ENCODE peak calls at places on chromosomes 11 and 22, in ten cellular contexts. W is psoas muscle, Q is GM23248, L is mesenchymal stem cell, E is tibial nerve, J is SJSA1, C is brain microvascular endothelial cell, P is mammary epithelial cell, X is H1, K is body of pancreas. A is an unnamed sample.

GRCh38 chr11:129576652-129577051 is 201.0 kb downstream of the BARX2 start:
- DNase-seq in W (no peak), Q (no peak), L (no peak), E (no peak), J (no peak), C (no peak), P (no peak), X (no peak), K (no peak), A (no peak)

GRCh38 chr22:29631725-29632124 is 28.3 kb downstream of the NF2 start:
- DNase-seq in W (no peak), Q (no peak), L (no peak), E (no peak), J (no peak), C (no peak), P (no peak), X (no peak), K (no peak), A (no peak)

GRCh38 chr22:30816413-30816812 is 121.7 kb downstream of the OSBP2 start:
- DNase-seq in W (no peak), Q (no peak), L (no peak), E (no peak), J (no peak), C (no peak), P (no peak), X (no peak), K (no peak), A (no peak)

GRCh38 chr11:76371170-76371569 is 9.8 kb downstream of the THAP12 start:
- DNase-seq in W (no peak), Q (peak), L (peak), E (no peak), J (peak), C (peak), P (peak), X (no peak), K (no peak), A (no peak)

GRCh38 chr11:80155412-80156017 is 714.7 kb upstream of the TENM4 start:
- DNase-seq in W (no peak), Q (peak), L (peak), E (no peak), J (peak), C (peak), P (peak), X (no peak), K (no peak), A (no peak)

GRCh38 chr11:35267504-35267903 is 128.5 kb downstream of the CD44 start:
- DNase-seq in W (no peak), Q (peak), L (peak), E (no peak), J (peak), C (peak), P (no peak), X (no peak), K (no peak), A (no peak)

GRCh38 chr11:116217006-116217405 is 555.8 kb downstream of the BUD13 start:
- DNase-seq in W (no peak), Q (peak), L (peak), E (peak), J (no peak), C (peak), P (peak), X (no peak), K (peak), A (no peak)

GRCh38 chr11:74185285-74185684 is 14.2 kb downstream of the PPME1 start:
- DNase-seq in W (no peak), Q (no peak), L (no peak), E (no peak), J (no peak), C (no peak), P (no peak), X (no peak), K (no peak), A (no peak)

GRCh38 chr11:64238076-64238475 is 2.8 kb upstream of the FKBP2 start:
- DNase-seq in W (no peak), Q (no peak), L (no peak), E (no peak), J (no peak), C (no peak), P (no peak), X (no peak), K (no peak), A (no peak)

GRCh38 chr22:19877626-19878339 is 23.1 kb upstream of the GNB1L start:
- DNase-seq in W (no peak), Q (no peak), L (peak), E (no peak), J (no peak), C (peak), P (no peak), X (no peak), K (peak), A (no peak)

GRCh38 chr11:107576497-107577086 is 11.1 kb upstream of the ALKBH8 start:
- DNase-seq in W (peak), Q (peak), L (peak), E (peak), J (no peak), C (peak), P (no peak), X (no peak), K (peak), A (no peak)

GRCh38 chr11:64447717-64448598 is 89.0 kb downstream of the RPS6KA4 start:
- DNase-seq in W (peak), Q (peak), L (peak), E (peak), J (peak), C (peak), P (no peak), X (no peak), K (peak), A (no peak)

GRCh38 chr11:13271060-13271693 is 6.4 kb upstream of the BMAL1 start:
- DNase-seq in W (no peak), Q (no peak), L (no peak), E (no peak), J (no peak), C (no peak), P (peak), X (no peak), K (no peak), A (no peak)

GRCh38 chr11:106286881-106287504 is 209.5 kb downstream of the AASDHPPT start:
- DNase-seq in W (no peak), Q (no peak), L (no peak), E (no peak), J (no peak), C (no peak), P (no peak), X (no peak), K (no peak), A (no peak)

GRCh38 chr11:88552377-88553029 is 215.0 kb upstream of the CTSC start:
- DNase-seq in W (peak), Q (peak), L (peak), E (no peak), J (no peak), C (peak), P (peak), X (peak), K (peak), A (no peak)

GRCh38 chr11:12802418-12803085 is 128.3 kb downstream of the TEAD1 start:
- DNase-seq in W (no peak), Q (peak), L (peak), E (no peak), J (peak), C (peak), P (peak), X (no peak), K (peak), A (no peak)

GRCh38 chr11:15278129-15278528 is 163.4 kb downstream of the INSC start:
- DNase-seq in W (no peak), Q (peak), L (peak), E (no peak), J (no peak), C (no peak), P (no peak), X (no peak), K (no peak), A (no peak)

GRCh38 chr11:73939096-73939495 is 11.7 kb upstream of the DNAJB13 start:
- DNase-seq in W (no peak), Q (peak), L (no peak), E (no peak), J (no peak), C (no peak), P (peak), X (no peak), K (no peak), A (no peak)

GRCh38 chr11:75815345-75815983 is 454 bp downstream of the UVRAG start:
- DNase-seq in W (no peak), Q (peak), L (peak), E (no peak), J (no peak), C (peak), P (no peak), X (no peak), K (peak), A (no peak)

GRCh38 chr22:43424865-43425630 is 13.2 kb downstream of the MPPED1 start:
- DNase-seq in W (no peak), Q (no peak), L (no peak), E (no peak), J (no peak), C (no peak), P (no peak), X (no peak), K (no peak), A (no peak)
- H3K27ac ChIP-seq in W (no peak), Q (no peak), L (no peak), E (no peak), J (no peak), C (no peak), P (no peak), X (no peak), K (no peak), A (no peak)

GRCh38 chr11:108906329-108906728 is 241.5 kb downstream of the DDX10 start:
- DNase-seq in W (no peak), Q (peak), L (peak), E (no peak), J (no peak), C (peak), P (peak), X (no peak), K (no peak), A (no peak)
- H3K27ac ChIP-seq in W (peak), Q (peak), L (peak), E (no peak), J (peak), C (peak), P (no peak), X (no peak), K (no peak), A (no peak)

GRCh38 chr22:27578937-27579617 is 222.5 kb downstream of the MN1 start:
- DNase-seq in W (no peak), Q (peak), L (peak), E (peak), J (no peak), C (no peak), P (no peak), X (no peak), K (no peak), A (no peak)

GRCh38 chr22:27580311-27580897 is 221.2 kb downstream of the MN1 start:
- DNase-seq in W (no peak), Q (peak), L (no peak), E (no peak), J (no peak), C (no peak), P (no peak), X (no peak), K (no peak), A (no peak)

GRCh38 chr22:27581688-27582087 is 219.9 kb downstream of the MN1 start:
- DNase-seq in W (peak), Q (peak), L (no peak), E (peak), J (no peak), C (no peak), P (no peak), X (no peak), K (peak), A (peak)

GRCh38 chr22:27583930-27584329 is 217.6 kb downstream of the MN1 start:
- DNase-seq in W (no peak), Q (no peak), L (no peak), E (no peak), J (no peak), C (no peak), P (no peak), X (no peak), K (no peak), A (no peak)

DNA sequence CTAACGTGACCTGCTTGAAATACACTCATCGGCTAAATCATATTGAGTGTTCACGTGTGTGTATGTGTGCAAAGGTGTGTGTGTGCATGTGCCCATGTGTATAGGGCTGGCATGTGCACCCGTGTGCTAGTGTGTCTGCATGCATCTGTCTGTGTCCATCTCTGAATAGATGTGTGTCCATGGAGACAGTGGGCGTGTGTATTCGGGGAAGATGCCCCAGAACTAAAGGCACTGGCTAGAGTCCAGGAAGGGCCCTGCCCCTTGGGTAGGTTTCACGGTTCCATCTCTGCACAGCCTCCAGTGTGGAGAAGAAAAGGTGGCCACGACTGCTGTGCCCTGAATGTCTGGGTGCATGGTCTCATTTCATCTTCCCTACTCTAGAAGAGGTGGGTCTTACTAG is 220.3 kb downstream of the MN1 start:
- DNase-seq in W (no peak), Q (no peak), L (no peak), E (no peak), J (no peak), C (no peak), P (no peak), X (no peak), K (no peak), A (no peak)
- H3K27ac ChIP-seq in W (no peak), Q (no peak), L (no peak), E (no peak), J (no peak), C (no peak), P (no peak), X (no peak), K (no peak), A (no peak)

DNA sequence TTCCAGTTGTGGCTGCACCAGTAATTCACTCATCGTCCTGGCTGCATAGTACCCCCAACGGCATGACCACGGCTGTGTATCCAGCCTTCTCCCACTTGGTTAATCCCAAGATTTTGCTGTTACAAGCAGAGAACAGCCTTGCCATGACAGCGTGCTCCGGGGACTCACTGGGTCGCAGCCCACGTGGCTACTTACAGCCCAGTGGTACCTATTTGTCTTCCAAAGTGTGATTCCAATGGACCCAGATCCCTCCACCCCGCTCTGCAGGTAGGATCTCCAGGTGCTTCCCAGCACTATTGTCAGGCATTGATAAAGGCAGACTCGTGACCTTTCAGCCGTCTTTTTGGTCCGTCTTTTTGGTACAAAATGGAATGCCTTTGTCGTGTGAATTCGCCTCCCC is 119.0 kb upstream of the FGF3 start:
- DNase-seq in W (no peak), Q (no peak), L (no peak), E (no peak), J (no peak), C (no peak), P (no peak), X (no peak), K (no peak), A (no peak)
- H3K27ac ChIP-seq in W (no peak), Q (no peak), L (no peak), E (no peak), J (no peak), C (no peak), P (no peak), X (no peak), K (no peak), A (no peak)

DNA sequence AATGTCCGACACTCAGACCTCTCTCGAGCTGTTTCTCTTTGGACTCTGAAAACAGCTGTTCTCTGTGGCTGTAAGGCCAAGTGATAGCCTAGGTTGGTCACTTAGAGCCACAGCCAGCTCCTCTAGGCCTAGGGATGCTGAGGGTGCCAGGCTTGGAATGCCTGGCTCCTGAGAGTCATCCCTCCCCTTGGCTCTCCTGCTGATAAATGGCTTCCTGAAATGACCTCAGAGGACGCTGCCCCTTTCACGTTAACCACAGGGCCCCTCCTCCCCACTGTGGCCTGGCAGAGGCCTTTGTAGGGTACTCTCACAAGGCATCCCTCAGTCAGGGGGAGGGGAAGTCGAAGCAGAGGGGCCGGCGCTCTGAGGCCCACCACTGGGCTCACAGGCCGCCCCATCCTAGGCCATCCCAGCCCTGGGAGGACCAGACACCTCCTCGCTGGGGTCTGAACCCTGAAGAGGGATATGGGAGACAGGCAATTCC is 51.0 kb downstream of the ARFGAP3 start:
- DNase-seq in W (no peak), Q (no peak), L (no peak), E (no peak), J (peak), C (no peak), P (no peak), X (no peak), K (peak), A (no peak)
- H3K27ac ChIP-seq in W (peak), Q (no peak), L (peak), E (peak), J (peak), C (no peak), P (peak), X (no peak), K (peak), A (peak)

GRCh38 chr11:19814421-19814820 is 101.8 kb downstream of the NAV2 start:
- DNase-seq in W (no peak), Q (no peak), L (no peak), E (no peak), J (no peak), C (no peak), P (no peak), X (no peak), K (no peak), A (no peak)

GRCh38 chr11:19812096-19812495 is 99.5 kb downstream of the NAV2 start:
- DNase-seq in W (no peak), Q (no peak), L (no peak), E (no peak), J (no peak), C (no peak), P (no peak), X (no peak), K (no peak), A (no peak)

GRCh38 chr11:19811391-19811790 is 98.8 kb downstream of the NAV2 start:
- DNase-seq in W (no peak), Q (no peak), L (no peak), E (no peak), J (no peak), C (no peak), P (no peak), X (no peak), K (no peak), A (no peak)

GRCh38 chr11:19813158-19813879 is 100.7 kb downstream of the NAV2 start:
- DNase-seq in W (no peak), Q (no peak), L (no peak), E (no peak), J (no peak), C (no peak), P (no peak), X (no peak), K (no peak), A (no peak)

DNA sequence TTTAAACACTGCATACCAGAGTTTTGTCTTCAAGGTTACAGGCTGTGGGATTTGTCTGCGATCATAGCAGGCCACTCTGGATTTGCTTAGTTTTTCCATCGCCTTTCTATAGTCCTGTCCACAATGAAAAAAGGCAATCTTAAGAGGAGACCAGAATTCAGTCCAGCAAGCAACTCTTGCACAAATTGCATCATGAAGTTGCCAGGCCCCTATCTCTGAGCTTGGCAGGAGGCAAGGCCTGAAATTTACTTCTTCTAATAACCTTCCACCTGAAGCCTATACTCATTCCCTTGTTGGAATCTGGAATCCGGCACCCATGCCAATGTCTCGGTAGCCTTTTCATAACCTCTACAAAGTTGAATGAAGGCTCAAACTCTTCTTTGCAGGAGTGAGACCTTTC is 100.1 kb downstream of the NAV2 start:
- DNase-seq in W (no peak), Q (no peak), L (no peak), E (no peak), J (no peak), C (no peak), P (no peak), X (no peak), K (no peak), A (no peak)
- H3K27ac ChIP-seq in W (peak), Q (no peak), L (no peak), E (no peak), J (no peak), C (no peak), P (no peak), X (no peak), K (no peak), A (no peak)

DNA sequence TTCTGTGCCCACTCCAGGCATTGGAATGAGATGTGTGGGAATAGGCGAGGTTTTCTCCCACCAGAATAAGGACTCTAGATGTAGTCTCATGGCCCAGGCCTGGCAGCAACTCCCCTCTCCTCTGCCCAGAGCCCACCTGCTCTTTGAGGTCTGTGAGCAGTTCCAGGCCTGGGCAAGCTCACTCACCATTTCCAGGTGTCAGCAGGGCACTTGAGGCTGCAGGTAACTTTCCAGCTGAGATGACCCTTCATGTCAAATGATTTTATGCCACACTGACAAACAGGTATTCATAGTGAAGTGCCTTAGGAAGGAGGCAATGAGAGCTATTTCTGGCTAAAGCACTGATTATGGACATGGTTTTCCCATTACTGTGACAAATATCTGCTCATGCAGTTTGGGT is 123.3 kb upstream of the CCDC90B start:
- DNase-seq in W (no peak), Q (no peak), L (no peak), E (no peak), J (no peak), C (no peak), P (no peak), X (no peak), K (no peak), A (no peak)
- H3K27ac ChIP-seq in W (peak), Q (no peak), L (no peak), E (no peak), J (no peak), C (no peak), P (no peak), X (no peak), K (peak), A (no peak)

A was measured in caudate nucleus.